ENCODE peak calls at places on chromosomes 1 and 21, in six cellular contexts. E is upper lobe of right lung; K is CD4-positive, alpha-beta memory T cell; W is stomach; G is DND-41; Y is fibroblast of lung. S is an unnamed sample.

GRCh38 chr1:206705744-206706297 is 21.1 kb downstream of the MAPKAPK2 start:
- DNase-seq in E (no peak), K (no peak), W (no peak), G (no peak), Y (peak; percentile 56), S (no peak)

GRCh38 chr1:51331206-51332100 is 1.1 kb upstream of the TTC39A start:
- DNase-seq in E (no peak), K (no peak), W (peak; percentile 50), G (no peak), Y (peak; percentile 55), S (no peak)

GRCh38 chr1:64623750-64624445 is 121.0 kb upstream of the RAVER2 start:
- DNase-seq in E (no peak), K (no peak), W (no peak), G (no peak), Y (peak; percentile 95), S (no peak)

GRCh38 chr1:11799896-11800295 is 5.9 kb downstream of the MTHFR start:
- DNase-seq in E (peak; percentile 40), K (no peak), W (no peak), G (no peak), Y (no peak), S (no peak)

GRCh38 chr21:34357889-34358288 is 5.9 kb upstream of the KCNE2 start:
- DNase-seq in E (no peak), K (no peak), W (no peak), G (no peak), Y (no peak), S (no peak)

GRCh38 chr1:29856663-29857224 is 620.4 kb downstream of the PTPRU start:
- DNase-seq in E (no peak), K (no peak), W (no peak), G (no peak), Y (no peak), S (no peak)

GRCh38 chr1:110783292-110783918 is 89.5 kb upstream of the CD53 start:
- DNase-seq in E (no peak), K (peak; percentile 70), W (peak; percentile 46), G (peak; percentile 68), Y (peak; percentile 26), S (peak; percentile 86)

GRCh38 chr1:117732956-117733355 is 127.1 kb downstream of the TENT5C start:
- DNase-seq in E (no peak), K (no peak), W (no peak), G (no peak), Y (no peak), S (no peak)

GRCh38 chr21:32687946-32688345 is 39.9 kb downstream of the SYNJ1 start:
- DNase-seq in E (no peak), K (no peak), W (no peak), G (no peak), Y (no peak), S (no peak)

GRCh38 chr1:153629971-153630370 is 1.7 kb downstream of the S100A1 start:
- DNase-seq in E (no peak), K (no peak), W (no peak), G (no peak), Y (no peak), S (no peak)

GRCh38 chr1:21294266-21295058 is 4.2 kb upstream of the ECE1 start:
- DNase-seq in E (no peak), K (peak; percentile 97), W (peak; percentile 71), G (peak; percentile 69), Y (peak; percentile 31), S (peak; percentile 85)

GRCh38 chr1:11880181-11880575 is 21.4 kb upstream of the NPPB start:
- DNase-seq in E (no peak), K (no peak), W (no peak), G (no peak), Y (no peak), S (no peak)

GRCh38 chr1:34709547-34709946 is 45.3 kb upstream of the GJB5 start:
- DNase-seq in E (no peak), K (no peak), W (no peak), G (peak; percentile 15), Y (no peak), S (no peak)

GRCh38 chr1:184426278-184426674 is 39.4 kb downstream of the C1orf21 start:
- DNase-seq in E (no peak), K (no peak), W (no peak), G (no peak), Y (no peak), S (no peak)

GRCh38 chr21:44024895-44025353 is 12.8 kb downstream of the TRAPPC10 start:
- DNase-seq in E (no peak), K (no peak), W (no peak), G (no peak), Y (peak; percentile 79), S (no peak)

GRCh38 chr1:4307468-4307845 is 347.0 kb upstream of the AJAP1 start:
- DNase-seq in E (no peak), K (no peak), W (no peak), G (no peak), Y (no peak), S (no peak)

GRCh38 chr1:4307911-4308545 is 346.4 kb upstream of the AJAP1 start:
- DNase-seq in E (peak; percentile 26), K (no peak), W (no peak), G (no peak), Y (no peak), S (no peak)

GRCh38 chr1:4305526-4306301 is 348.7 kb upstream of the AJAP1 start:
- DNase-seq in E (peak; percentile 32), K (no peak), W (no peak), G (no peak), Y (no peak), S (no peak)

GRCh38 chr1:4306559-4307467 is 347.6 kb upstream of the AJAP1 start:
- DNase-seq in E (peak; percentile 28), K (no peak), W (no peak), G (no peak), Y (no peak), S (no peak)

GRCh38 chr1:4303303-4303702 is 351.1 kb upstream of the AJAP1 start:
- DNase-seq in E (peak; percentile 42), K (no peak), W (no peak), G (no peak), Y (no peak), S (no peak)
- H3K9me3 ChIP-seq in E (no peaks in the 10 kb centered on the region), K (no peaks in the 10 kb centered on the region), W (no peaks in the 10 kb centered on the region), G (peaks cover 9% of the 10 kb centered on the region), Y (no peaks in the 10 kb centered on the region), S (no peaks in the 10 kb centered on the region)

DNA sequence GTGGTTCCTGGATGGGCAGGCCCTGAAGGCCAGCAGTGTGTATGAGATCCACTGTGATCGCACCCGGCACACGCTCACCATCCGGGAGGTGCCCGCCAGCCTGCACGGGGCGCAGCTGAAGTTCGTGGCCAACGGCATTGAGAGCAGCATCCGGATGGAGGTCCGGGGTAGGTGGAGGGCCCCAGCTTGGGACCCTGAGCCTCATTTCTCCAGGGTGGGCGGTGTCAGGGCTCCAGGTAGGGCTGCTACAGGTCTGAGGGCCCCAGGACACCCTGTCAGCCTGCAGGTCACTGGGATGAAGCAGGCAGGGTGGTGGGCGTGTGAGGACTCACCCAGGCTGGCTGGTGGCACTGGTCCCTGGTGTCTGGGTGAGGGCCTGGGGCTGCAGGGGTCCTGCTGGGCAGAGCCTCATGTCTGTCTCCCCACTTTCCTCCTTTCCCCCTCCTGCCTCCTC is 7.8 kb downstream of the OBSCN start:
- DNase-seq in E (no peak), K (no peak), W (no peak), G (no peak), Y (no peak), S (no peak)
- H3K36me3 ChIP-seq in E (no peaks in the 10 kb centered on the region), K (no peaks in the 10 kb centered on the region), W (no peaks in the 10 kb centered on the region), G (peaks cover 62% of the 10 kb centered on the region), Y (no peaks in the 10 kb centered on the region), S (peaks cover 3% of the 10 kb centered on the region)

DNA sequence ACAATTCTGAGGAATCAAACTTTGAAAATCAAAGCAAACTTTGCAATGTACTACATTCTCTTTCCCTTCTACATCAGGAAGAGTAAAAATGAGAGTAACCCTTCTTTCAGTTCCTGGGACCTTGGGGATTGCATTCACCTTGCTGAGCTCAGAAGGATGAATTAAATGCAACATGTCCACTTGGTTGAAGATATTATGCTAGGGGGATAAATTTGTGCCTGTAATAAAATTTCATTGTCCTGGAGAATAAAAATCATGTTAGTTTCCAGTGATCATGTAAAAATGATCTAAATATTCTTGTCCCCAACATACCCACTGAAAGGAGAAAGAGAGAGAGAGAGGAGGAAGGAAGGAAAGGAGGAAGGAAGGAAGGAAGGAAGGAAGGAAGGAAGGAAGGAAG is 587.1 kb upstream of the NEGR1 start:
- DNase-seq in E (no peak), K (no peak), W (no peak), G (no peak), Y (no peak), S (no peak)
- H3K4me3 ChIP-seq in E (no peak overlapping the region), K (no peak overlapping the region), W (no peak overlapping the region), G (no peak overlapping the region), Y (no peak overlapping the region), S (no peak overlapping the region)

DNA sequence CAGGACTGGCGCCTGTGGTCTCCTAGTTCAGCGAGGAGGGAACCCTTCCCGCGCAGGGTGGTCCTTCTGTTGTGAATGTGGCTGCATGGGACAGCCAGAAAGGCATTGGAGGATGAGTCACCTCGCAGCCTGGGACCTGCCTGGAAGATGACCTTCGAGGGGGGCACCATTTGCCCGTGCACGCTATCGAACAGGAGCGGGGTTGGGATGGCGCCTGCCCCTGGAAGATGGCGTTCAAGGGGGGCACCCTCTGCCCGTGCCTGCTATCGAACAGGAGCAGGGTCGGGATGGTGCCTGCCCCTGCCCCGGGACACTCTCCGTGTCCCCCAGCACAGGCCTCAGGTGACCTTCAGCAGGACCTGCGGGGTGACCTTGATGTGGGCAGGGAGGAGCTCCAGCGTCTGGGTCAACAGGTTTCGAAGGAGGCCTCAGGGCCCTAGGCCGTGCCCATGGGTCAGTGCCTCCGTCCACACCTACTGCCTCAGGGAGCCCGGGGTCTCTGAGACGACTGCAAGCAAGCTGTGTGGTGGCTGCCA is 1.7 kb upstream of the ACTRT2 start:
- DNase-seq in E (peak; percentile 41), K (no peak), W (no peak), G (no peak), Y (no peak), S (no peak)
- H3K9me3 ChIP-seq in E (no peaks in the 10 kb centered on the region), K (no peaks in the 10 kb centered on the region), W (no peaks in the 10 kb centered on the region), G (no peaks in the 10 kb centered on the region), Y (no peaks in the 10 kb centered on the region), S (no peaks in the 10 kb centered on the region)

GRCh38 chr1:108925920-108926319 is 37.4 kb downstream of the CLCC1 start:
- DNase-seq in E (no peak), K (no peak), W (no peak), G (no peak), Y (no peak), S (no peak)
- H3K36me3 ChIP-seq in E (peaks cover 84% of the 10 kb centered on the region), K (peaks cover 11% of the 10 kb centered on the region), W (peaks cover 88% of the 10 kb centered on the region), G (peaks cover 43% of the 10 kb centered on the region), Y (peaks cover 13% of the 10 kb centered on the region), S (peaks cover 55% of the 10 kb centered on the region)

DNA sequence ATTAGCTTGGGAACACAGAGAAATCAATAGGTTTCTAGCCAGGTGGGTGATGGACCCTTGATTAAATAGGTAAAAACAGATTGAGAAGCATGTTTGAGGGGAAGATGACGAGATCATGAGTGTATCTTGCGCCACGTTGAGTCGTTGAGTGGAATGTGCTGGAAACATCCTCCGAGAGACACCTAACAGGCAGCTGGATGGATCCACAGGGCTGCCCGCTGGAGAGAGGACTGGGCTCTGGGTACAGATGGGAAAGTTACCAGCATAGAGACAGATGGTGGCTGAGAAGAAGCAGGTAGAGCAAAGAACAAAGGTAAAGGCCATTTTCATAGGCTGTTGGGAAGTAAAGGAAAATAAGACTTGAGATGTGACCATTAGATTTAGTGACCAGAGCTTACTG is 15.6 kb downstream of the BATF3 start:
- DNase-seq in E (no peak), K (no peak), W (no peak), G (no peak), Y (no peak), S (no peak)
- H3K4me3 ChIP-seq in E (no peak overlapping the region), K (no peak overlapping the region), W (no peak overlapping the region), G (no peak overlapping the region), Y (no peak overlapping the region), S (peak overlapping the region; percentile 34)

S was measured in CD4-positive, CD25-positive, alpha-beta regulatory T cell.